ENCODE peak calls at places on chromosomes 5 and 9, in four cellular contexts. F is thyroid gland, X is transverse colon, S is fibroblast of lung. P is an unnamed sample.
A peak's percentile ranks its signal among the peaks of the same experiment; 100 is the strongest.

GRCh38 chr9:113523421-113524141 is 60.1 kb downstream of the RGS3 start:
- DNase-seq in F (no peak), X (peak; percentile 81), S (peak; percentile 12), P (peak; percentile 72)

GRCh38 chr5:172695431-172696054 is 54.5 kb downstream of the NEURL1B start:
- DNase-seq in F (no peak), X (no peak), S (no peak), P (no peak)

GRCh38 chr5:176803943-176804498 is 6.3 kb upstream of the UNC5A start:
- DNase-seq in F (peak; percentile 8), X (no peak), S (peak; percentile 32), P (no peak)

GRCh38 chr5:96297290-96297689 is 135.8 kb downstream of the PCSK1 start:
- DNase-seq in F (no peak), X (no peak), S (peak; percentile 93), P (no peak)

GRCh38 chr9:127835930-127836586 is 18.4 kb downstream of the ENG start:
- DNase-seq in F (no peak), X (peak; percentile 47), S (peak; percentile 78), P (no peak)

GRCh38 chr5:166505546-166505945 is 1785.9 kb upstream of the WWC1 start:
- DNase-seq in F (peak; percentile 1), X (no peak), S (peak; percentile 1), P (no peak)

GRCh38 chr5:33272288-33272687 is 168.5 kb upstream of the TARS1 start:
- DNase-seq in F (no peak), X (no peak), S (peak; percentile 95), P (no peak)

GRCh38 chr9:105319514-105319863 is 75.0 kb downstream of the SLC44A1 start:
- DNase-seq in F (no peak), X (no peak), S (no peak), P (no peak)

GRCh38 chr9:35749515-35750255 is 598 bp downstream of the RGP1 start:
- DNase-seq in F (peak; percentile 65), X (peak; percentile 75), S (no peak), P (no peak)

GRCh38 chr9:35746583-35746982 is 2.4 kb downstream of the GBA2 start:
- DNase-seq in F (no peak), X (peak; percentile 61), S (no peak), P (no peak)

GRCh38 chr9:35748858-35749514 is at the start of the genes GBA2 and RGP1:
- DNase-seq in F (peak; percentile 86), X (peak; percentile 91), S (peak; percentile 69), P (peak; percentile 82)

GRCh38 chr9:35750256-35750531 is 1.1 kb downstream of the RGP1 start:
- DNase-seq in F (peak; percentile 60), X (no peak), S (no peak), P (no peak)

DNA sequence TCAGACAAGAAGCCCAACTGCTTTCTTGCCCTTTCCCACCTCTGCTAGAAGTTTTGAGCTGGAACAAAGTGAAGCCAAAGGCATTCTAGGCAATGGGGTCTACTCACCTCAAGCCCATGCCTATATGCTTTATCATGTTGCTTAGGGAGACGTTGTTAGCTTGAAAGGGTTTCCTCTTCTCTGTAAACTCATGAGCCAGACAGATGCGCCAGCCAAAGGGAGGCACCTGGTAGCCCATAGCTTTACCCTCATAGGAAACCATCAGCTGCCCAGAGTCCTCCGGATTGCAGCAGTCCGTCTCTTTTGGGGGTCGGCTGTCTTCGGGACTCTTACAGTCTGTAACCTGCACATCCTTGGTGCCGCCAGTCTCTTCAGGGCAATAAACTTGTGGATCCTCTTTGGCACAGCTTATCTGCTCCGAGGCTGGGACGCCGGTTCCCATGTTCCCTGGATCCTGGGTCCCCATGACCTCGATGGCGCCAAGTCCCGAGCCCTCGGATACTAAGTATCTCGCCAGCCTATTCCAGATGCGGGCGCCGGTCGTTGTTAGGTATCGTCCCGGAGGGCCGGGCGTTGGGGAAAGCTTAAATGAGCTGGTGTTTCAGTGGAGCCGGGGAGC is 680 bp downstream of the GBA2 start:
- DNase-seq in F (no peak), X (no peak), S (no peak), P (no peak)
- H3K36me3 ChIP-seq in F (peaks cover 39% of the 10 kb centered on the region), X (no peaks in the 10 kb centered on the region), S (peaks cover 14% of the 10 kb centered on the region), P (peaks cover 27% of the 10 kb centered on the region)

DNA sequence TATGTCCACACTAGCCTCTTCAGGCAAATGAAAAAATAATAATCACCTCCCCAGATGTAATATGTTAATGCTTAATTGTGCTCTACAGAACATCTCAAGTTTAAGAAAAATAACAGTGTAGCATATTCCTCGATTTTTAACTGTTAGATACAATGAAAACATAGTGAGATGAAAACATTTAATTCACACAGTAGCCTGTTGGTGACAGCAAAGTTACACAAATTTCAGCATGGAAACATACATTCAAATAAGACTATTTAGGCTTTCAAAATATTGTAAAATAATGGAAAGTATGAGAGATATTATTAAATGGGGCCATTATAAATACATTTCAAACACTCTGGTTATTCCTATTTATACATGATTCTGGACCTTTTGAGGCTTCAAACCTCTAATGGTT is 543.1 kb downstream of the MAT2B start:
- DNase-seq in F (no peak), X (no peak), S (peak; percentile 25), P (no peak)
- TF ChIP-seq CTCF in F (no peak), X (no peak), S (no peak), P (no peak)

GRCh38 chr9:124908098-124908497 is 32.8 kb downstream of the GOLGA1 start:
- DNase-seq in F (no peak), X (no peak), S (no peak), P (no peak)
- H3K36me3 ChIP-seq in F (peaks cover 11% of the 10 kb centered on the region), X (no peaks in the 10 kb centered on the region), S (peaks cover 5% of the 10 kb centered on the region), P (peaks cover 12% of the 10 kb centered on the region)

DNA sequence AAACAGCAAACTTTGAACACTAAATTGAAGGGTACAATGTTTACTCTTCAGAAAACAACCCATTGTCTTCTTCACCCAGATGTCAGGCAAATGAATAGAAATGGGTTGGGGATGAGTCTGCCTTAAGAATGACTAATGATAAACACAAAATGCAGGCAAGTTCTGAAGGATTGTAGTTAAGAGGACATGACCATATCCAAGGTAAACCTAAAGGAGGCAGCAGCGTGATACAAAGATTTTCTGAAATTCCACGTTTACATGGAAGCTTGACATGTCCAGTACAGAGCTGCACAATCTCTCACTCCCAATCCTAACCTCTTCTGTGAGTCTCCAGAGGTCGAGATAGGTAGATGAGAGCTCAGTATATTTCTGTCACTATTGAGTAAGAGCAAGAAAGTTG is 1263.2 kb upstream of the CDH6 start:
- DNase-seq in F (no peak), X (no peak), S (no peak), P (no peak)
- TF ChIP-seq CTCF in F (no peak), X (no peak), S (no peak), P (no peak)

GRCh38 chr5:174044855-174045254 is 651 bp upstream of the NSG2 start:
- DNase-seq in F (no peak), X (no peak), S (no peak), P (no peak)

GRCh38 chr5:174044451-174044850 is 1.1 kb upstream of the NSG2 start:
- DNase-seq in F (no peak), X (no peak), S (no peak), P (no peak)

GRCh38 chr5:174047472-174047871 is 2.0 kb downstream of the NSG2 start:
- DNase-seq in F (no peak), X (no peak), S (no peak), P (no peak)

GRCh38 chr5:174045470-174046025 is at the start of gene NSG2:
- DNase-seq in F (peak; percentile 91), X (peak; percentile 64), S (peak; percentile 94), P (peak; percentile 74)

GRCh38 chr5:174046558-174046957 is 1.1 kb downstream of the NSG2 start:
- DNase-seq in F (no peak), X (no peak), S (no peak), P (no peak)
- H3K36me3 ChIP-seq in F (no peaks in the 10 kb centered on the region), X (no peaks in the 10 kb centered on the region), S (no peaks in the 10 kb centered on the region), P (no peaks in the 10 kb centered on the region)

GRCh38 chr9:18149457-18150011 is 324.4 kb upstream of the ADAMTSL1 start:
- DNase-seq in F (no peak), X (no peak), S (no peak), P (no peak)
- TF ChIP-seq CTCF in F (no peak), X (no peak), S (peak; percentile 9), P (no peak)

DNA sequence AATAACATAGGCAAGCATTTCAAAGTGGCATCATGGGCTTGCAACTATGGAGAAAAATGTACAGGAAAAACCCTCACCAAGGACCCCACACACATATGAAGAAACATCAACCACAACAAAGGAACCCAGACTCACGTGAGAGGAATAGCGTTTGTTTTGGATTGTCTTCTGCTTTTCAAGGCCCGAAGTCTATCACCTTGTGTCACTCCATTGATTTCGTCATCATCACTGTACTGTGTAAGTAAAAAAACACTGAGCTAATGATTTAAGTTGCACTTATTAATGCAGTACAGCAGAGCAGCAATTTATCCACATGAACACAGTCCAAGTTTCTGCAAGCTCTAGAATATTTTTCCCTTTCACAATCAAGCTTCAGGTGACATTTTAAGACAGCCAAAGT is 72.4 kb downstream of the HABP4 start:
- DNase-seq in F (no peak), X (no peak), S (no peak), P (no peak)
- H3K36me3 ChIP-seq in F (no peaks in the 10 kb centered on the region), X (no peaks in the 10 kb centered on the region), S (peaks cover 1% of the 10 kb centered on the region), P (no peaks in the 10 kb centered on the region)

GRCh38 chr9:99824378-99825157 is 2.9 kb downstream of the NR4A3 start:
- DNase-seq in F (peak; percentile 42), X (peak; percentile 58), S (peak; percentile 21), P (peak; percentile 78)

GRCh38 chr9:99823392-99824377 is 2.0 kb downstream of the NR4A3 start:
- DNase-seq in F (peak; percentile 51), X (peak; percentile 39), S (peak; percentile 38), P (peak; percentile 62)

GRCh38 chr9:99821187-99822095 is at the start of gene NR4A3:
- DNase-seq in F (peak; percentile 96), X (peak; percentile 95), S (peak; percentile 97), P (peak; percentile 90)

GRCh38 chr9:99822096-99822595 is 461 bp downstream of the NR4A3 start:
- DNase-seq in F (no peak), X (peak; percentile 52), S (no peak), P (no peak)

GRCh38 chr9:99822596-99823391 is 1.1 kb downstream of the NR4A3 start:
- DNase-seq in F (peak; percentile 45), X (peak; percentile 35), S (peak; percentile 53), P (peak; percentile 45)
- TF ChIP-seq CTCF in F (no peak), X (no peak), S (no peak), P (no peak)

GRCh38 chr5:146137967-146138403 is 32.6 kb upstream of the PLAC8L1 start:
- DNase-seq in F (peak; percentile 79), X (peak; percentile 45), S (peak; percentile 50), P (no peak)
- H3K36me3 ChIP-seq in F (peaks cover 14% of the 10 kb centered on the region), X (no peaks in the 10 kb centered on the region), S (no peaks in the 10 kb centered on the region), P (peaks cover 2% of the 10 kb centered on the region)